ENCODE peak calls at places on chromosomes 16 and 17, in four cellular contexts. One of them, this sample, is unnamed.

GRCh38 chr16:68134644-68135043 is 49.5 kb downstream of the NFATC3 start:
- DNase-seq in prostate gland: no peak
- DNase-seq in GM20000: no peak
- DNase-seq in lower lobe of right lung: no peak
- DNase-seq in this sample: no peak

GRCh38 chr17:35312790-35313711 is 60.4 kb downstream of the SLFN11 start:
- DNase-seq in GM20000: peak
- DNase-seq in lower lobe of right lung: peak
- DNase-seq in prostate gland: peak
- DNase-seq in this sample: peak

GRCh38 chr16:3530371-3530914 is 29.6 kb downstream of the CLUAP1 start:
- DNase-seq in lower lobe of right lung: no peak
- DNase-seq in GM20000: no peak
- DNase-seq in prostate gland: no peak
- DNase-seq in this sample: no peak

GRCh38 chr16:89289428-89290395 is 72.2 kb downstream of the ZNF778 start:
- DNase-seq in prostate gland: peak
- DNase-seq in lower lobe of right lung: peak
- DNase-seq in GM20000: peak
- DNase-seq in this sample: peak

GRCh38 chr16:30371248-30371816 is 1.0 kb upstream of the TBC1D10B start:
- DNase-seq in lower lobe of right lung: no peak
- DNase-seq in prostate gland: no peak
- DNase-seq in GM20000: no peak
- DNase-seq in this sample: no peak

GRCh38 chr17:81960130-81960958 is 643 bp downstream of the NOTUM start:
- DNase-seq in lower lobe of right lung: no peak
- DNase-seq in prostate gland: no peak
- DNase-seq in GM20000: no peak
- DNase-seq in this sample: no peak

GRCh38 chr17:62109378-62109902 is 44.4 kb upstream of the MED13 start:
- DNase-seq in GM20000: peak
- DNase-seq in lower lobe of right lung: peak
- DNase-seq in prostate gland: no peak
- DNase-seq in this sample: peak

GRCh38 chr16:26413780-26414179 is 652.9 kb upstream of the C16orf82 start:
- DNase-seq in lower lobe of right lung: no peak
- DNase-seq in GM20000: no peak
- DNase-seq in prostate gland: no peak
- DNase-seq in this sample: no peak

GRCh38 chr17:72419866-72420774 is 299.3 kb downstream of the SOX9 start:
- DNase-seq in GM20000: peak
- DNase-seq in lower lobe of right lung: no peak
- DNase-seq in prostate gland: peak
- DNase-seq in this sample: peak

GRCh38 chr17:50359005-50359699 is 13.2 kb downstream of the XYLT2 start:
- DNase-seq in GM20000: no peak
- DNase-seq in prostate gland: no peak
- DNase-seq in lower lobe of right lung: no peak
- DNase-seq in this sample: no peak

GRCh38 chr16:15880434-15880833 is 8.0 kb downstream of the CEP20 start:
- DNase-seq in lower lobe of right lung: no peak
- DNase-seq in prostate gland: no peak
- DNase-seq in GM20000: no peak
- DNase-seq in this sample: no peak

GRCh38 chr16:58393138-58393504 is 850 bp downstream of the GINS3 start:
- DNase-seq in GM20000: peak
- DNase-seq in lower lobe of right lung: no peak
- DNase-seq in prostate gland: no peak
- DNase-seq in this sample: peak

GRCh38 chr16:65315004-65315398 is 193.1 kb upstream of the CDH11 start:
- DNase-seq in GM20000: no peak
- DNase-seq in prostate gland: no peak
- DNase-seq in lower lobe of right lung: no peak
- DNase-seq in this sample: no peak

GRCh38 chr16:23248261-23249194 is 53.6 kb upstream of the SCNN1B start:
- DNase-seq in lower lobe of right lung: no peak
- DNase-seq in prostate gland: no peak
- DNase-seq in GM20000: no peak
- DNase-seq in this sample: no peak

GRCh38 chr16:23240994-23241393 is 58.4 kb downstream of the SCNN1G start:
- DNase-seq in prostate gland: no peak
- DNase-seq in GM20000: no peak
- DNase-seq in lower lobe of right lung: no peak
- DNase-seq in this sample: no peak

GRCh38 chr16:23245268-23245667 is 56.8 kb upstream of the SCNN1B start:
- DNase-seq in lower lobe of right lung: no peak
- DNase-seq in prostate gland: peak
- DNase-seq in GM20000: no peak
- DNase-seq in this sample: no peak

GRCh38 chr16:23249830-23250229 is 52.3 kb upstream of the SCNN1B start:
- DNase-seq in prostate gland: no peak
- DNase-seq in GM20000: no peak
- DNase-seq in lower lobe of right lung: no peak
- DNase-seq in this sample: no peak

GRCh38 chr16:23244122-23244521 is 58.0 kb upstream of the SCNN1B start:
- DNase-seq in GM20000: no peak
- DNase-seq in lower lobe of right lung: no peak
- DNase-seq in prostate gland: no peak
- DNase-seq in this sample: no peak
- TF ChIP-seq CTCF in GM20000: no peak
- TF ChIP-seq CTCF in lower lobe of right lung: no peak
- TF ChIP-seq CTCF in prostate gland: no peak
- TF ChIP-seq CTCF in this sample: no peak

DNA sequence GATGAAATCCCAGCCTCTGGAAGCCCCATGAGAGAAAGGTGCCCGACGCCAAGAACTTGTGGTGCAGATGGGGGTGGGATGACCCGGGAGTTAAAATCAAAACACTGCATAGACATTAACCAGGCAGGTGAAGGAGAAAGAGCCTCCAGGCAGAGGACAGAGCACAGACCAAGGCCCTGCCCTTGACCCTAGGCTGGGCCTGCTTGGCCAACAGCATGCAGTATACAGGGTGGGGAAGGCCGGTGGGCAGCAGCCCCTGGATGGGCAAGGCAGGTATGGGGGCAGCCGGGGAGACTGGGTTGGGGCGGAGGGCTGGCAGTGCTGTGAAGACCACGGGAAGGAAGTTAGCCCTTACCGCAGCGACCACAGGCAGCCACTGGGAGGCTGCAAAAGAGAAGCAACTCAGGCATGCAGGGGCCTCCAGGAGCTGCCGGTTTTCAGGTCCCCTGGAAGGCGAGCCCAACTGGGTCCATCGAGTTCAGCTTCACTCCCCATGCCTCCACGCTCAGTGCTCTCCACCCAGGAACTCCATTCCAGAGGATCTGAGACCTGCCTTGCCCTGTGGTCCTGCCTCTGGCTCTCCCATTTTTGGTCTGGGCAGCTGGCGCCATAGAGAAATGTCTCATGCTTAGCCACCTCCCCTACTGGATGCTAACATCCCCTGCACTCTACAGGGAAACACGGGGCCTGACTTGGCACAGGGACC is 81.2 kb downstream of the C16orf95 start:
- DNase-seq in lower lobe of right lung: no peak
- DNase-seq in prostate gland: no peak
- DNase-seq in GM20000: no peak
- DNase-seq in this sample: no peak
- TF ChIP-seq CTCF in lower lobe of right lung: no peak
- TF ChIP-seq CTCF in prostate gland: no peak
- TF ChIP-seq CTCF in GM20000: no peak
- TF ChIP-seq CTCF in this sample: no peak

GRCh38 chr17:64534187-64534586 is 27.4 kb downstream of the CEP95 start:
- DNase-seq in prostate gland: no peak
- DNase-seq in lower lobe of right lung: no peak
- DNase-seq in GM20000: no peak
- DNase-seq in this sample: no peak
- TF ChIP-seq CTCF in prostate gland: no peak
- TF ChIP-seq CTCF in lower lobe of right lung: peak
- TF ChIP-seq CTCF in GM20000: no peak
- TF ChIP-seq CTCF in this sample: peak

DNA sequence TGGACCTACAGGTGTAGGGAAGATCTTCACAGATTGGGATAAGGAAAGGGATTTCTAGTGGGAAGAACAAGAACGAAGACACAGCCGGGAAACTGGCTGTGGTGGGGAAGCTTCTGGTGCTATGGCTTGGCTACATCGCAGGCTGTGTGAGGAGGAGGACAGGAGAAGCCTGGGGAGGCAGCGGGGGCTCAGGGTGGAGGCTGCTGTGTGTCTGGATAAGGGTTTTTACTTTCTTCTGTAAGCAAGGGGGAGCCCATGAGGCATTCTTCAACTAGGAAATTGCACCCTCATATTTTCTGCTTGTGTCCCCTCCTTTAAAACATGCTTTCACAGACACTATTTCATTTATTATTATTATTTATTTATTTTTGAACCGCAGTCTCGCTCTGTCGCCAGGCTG is 2.9 kb upstream of the RHBDF2 start:
- DNase-seq in GM20000: no peak
- DNase-seq in lower lobe of right lung: no peak
- DNase-seq in prostate gland: no peak
- DNase-seq in this sample: no peak
- TF ChIP-seq CTCF in GM20000: peak
- TF ChIP-seq CTCF in lower lobe of right lung: no peak
- TF ChIP-seq CTCF in prostate gland: no peak
- TF ChIP-seq CTCF in this sample: no peak

GRCh38 chr16:84612686-84613085 is 5.2 kb downstream of the COTL1 start:
- DNase-seq in prostate gland: no peak
- DNase-seq in GM20000: no peak
- DNase-seq in lower lobe of right lung: no peak
- DNase-seq in this sample: no peak

GRCh38 chr16:84616515-84616914 is 1.4 kb downstream of the COTL1 start:
- DNase-seq in prostate gland: no peak
- DNase-seq in GM20000: no peak
- DNase-seq in lower lobe of right lung: no peak
- DNase-seq in this sample: no peak

GRCh38 chr16:84613408-84614071 is 4.3 kb downstream of the COTL1 start:
- DNase-seq in GM20000: no peak
- DNase-seq in prostate gland: no peak
- DNase-seq in lower lobe of right lung: no peak
- DNase-seq in this sample: no peak

GRCh38 chr16:84614914-84615813 is 2.7 kb downstream of the COTL1 start:
- DNase-seq in GM20000: no peak
- DNase-seq in lower lobe of right lung: no peak
- DNase-seq in prostate gland: no peak
- DNase-seq in this sample: no peak

GRCh38 chr16:84614075-84614474 is 3.8 kb downstream of the COTL1 start:
- DNase-seq in lower lobe of right lung: no peak
- DNase-seq in prostate gland: no peak
- DNase-seq in GM20000: no peak
- DNase-seq in this sample: no peak
- TF ChIP-seq CTCF in lower lobe of right lung: no peak
- TF ChIP-seq CTCF in prostate gland: no peak
- TF ChIP-seq CTCF in GM20000: no peak
- TF ChIP-seq CTCF in this sample: no peak

DNA sequence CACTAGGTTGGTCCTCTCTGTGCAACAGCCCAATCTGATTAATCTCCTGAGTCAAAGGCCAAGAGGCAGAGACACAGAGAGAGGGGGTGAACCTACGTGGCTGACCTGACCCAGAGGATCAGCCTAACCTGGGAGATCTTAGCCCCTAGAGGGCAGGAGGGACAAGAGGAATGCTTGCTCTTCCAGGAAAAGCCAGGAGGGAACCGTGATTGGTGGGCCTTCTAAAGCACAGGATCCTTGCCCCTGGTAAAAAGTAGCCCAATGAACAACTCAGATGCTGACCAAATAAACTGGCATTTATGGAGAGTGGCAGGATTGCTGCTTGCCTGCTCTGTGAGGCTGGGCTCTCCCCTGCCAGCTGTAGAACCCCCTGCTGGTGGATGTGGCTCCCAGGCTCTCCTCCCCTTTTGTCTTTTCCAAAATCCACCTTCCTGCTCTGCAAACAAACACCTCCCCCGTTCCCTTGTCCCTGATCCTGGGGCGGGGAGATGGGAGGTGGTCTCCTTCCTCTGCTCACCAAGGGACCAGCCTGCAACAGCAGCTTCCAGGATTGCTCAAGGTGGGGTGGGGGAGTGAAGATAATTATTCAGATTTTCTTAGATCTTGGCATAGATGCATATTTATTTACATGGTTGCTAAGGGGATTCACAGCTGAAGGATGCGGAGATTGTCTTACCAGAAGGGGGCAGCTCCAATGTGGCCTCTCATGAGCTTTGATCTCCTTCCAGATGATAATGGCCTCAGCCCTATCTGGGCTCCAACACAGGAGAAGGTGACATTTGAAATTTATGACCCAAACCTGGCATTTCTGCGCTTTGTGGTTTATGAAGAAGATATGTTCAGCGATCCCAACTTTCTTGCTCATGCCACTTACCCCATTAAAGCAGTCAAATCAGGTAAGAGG is 71.9 kb downstream of the SDR42E1 start:
- DNase-seq in lower lobe of right lung: no peak
- DNase-seq in GM20000: no peak
- DNase-seq in prostate gland: no peak
- DNase-seq in this sample: no peak
- TF ChIP-seq CTCF in lower lobe of right lung: no peak
- TF ChIP-seq CTCF in GM20000: no peak
- TF ChIP-seq CTCF in prostate gland: no peak
- TF ChIP-seq CTCF in this sample: no peak

DNA sequence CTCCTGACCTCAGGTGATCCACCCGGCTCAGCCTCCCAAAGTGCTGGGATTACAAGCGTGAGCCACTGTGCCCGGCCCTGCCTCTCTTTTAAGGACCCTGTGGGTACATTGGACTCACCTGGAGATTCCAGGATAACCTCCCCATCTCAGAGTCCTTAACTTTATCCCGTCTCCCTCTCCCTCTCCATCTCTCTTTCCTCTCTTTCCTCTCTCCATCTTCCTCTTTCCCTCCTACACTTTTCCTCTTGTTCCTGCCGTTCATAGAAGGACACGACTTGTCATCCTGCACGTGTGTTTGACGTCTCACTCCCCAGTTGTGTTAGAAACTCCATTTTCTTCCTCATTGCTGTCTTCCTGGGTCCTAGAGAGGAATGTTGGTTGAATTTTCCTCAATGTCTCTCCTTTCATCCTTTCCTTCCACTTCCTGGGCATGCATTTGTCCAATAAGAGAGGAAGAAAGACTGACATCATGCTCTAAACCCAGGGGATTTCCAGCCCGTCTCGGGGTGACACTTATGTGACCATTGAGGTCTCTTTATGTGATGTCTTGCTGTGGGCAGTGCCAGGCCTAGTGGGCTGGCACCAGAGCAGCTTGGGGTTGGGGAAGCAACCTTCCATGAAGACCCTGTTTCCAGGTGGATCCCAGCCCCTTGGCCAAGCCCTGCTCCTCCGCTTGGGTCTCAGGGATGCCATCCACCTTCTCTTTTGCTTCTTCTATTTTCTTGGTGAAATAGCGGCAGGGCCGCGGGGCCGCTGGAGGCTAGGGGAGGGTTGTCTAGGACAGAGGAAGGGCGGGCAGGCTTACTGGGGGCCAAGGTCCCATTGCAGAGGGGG is 39.8 kb upstream of the IRF8 start:
- DNase-seq in GM20000: peak
- DNase-seq in prostate gland: no peak
- DNase-seq in lower lobe of right lung: no peak
- DNase-seq in this sample: peak
- TF ChIP-seq CTCF in GM20000: no peak
- TF ChIP-seq CTCF in prostate gland: no peak
- TF ChIP-seq CTCF in lower lobe of right lung: no peak
- TF ChIP-seq CTCF in this sample: no peak

GRCh38 chr16:35308674-35309073 is 1849.3 kb downstream of the TP53TG3F start:
- DNase-seq in GM20000: no peak
- DNase-seq in lower lobe of right lung: no peak
- DNase-seq in prostate gland: peak
- DNase-seq in this sample: no peak
- TF ChIP-seq CTCF in GM20000: no peak
- TF ChIP-seq CTCF in lower lobe of right lung: no peak
- TF ChIP-seq CTCF in prostate gland: no peak
- TF ChIP-seq CTCF in this sample: no peak

This sample was measured in GM13977.